ENCODE peak calls at places on chromosomes 12 and 14, in ten cellular contexts. I is adipocyte; A is stimulated activated CD4-positive, alpha-beta T cell treated with anti-CD3 and anti-CD28 coated beads, Interleukin-12 subunit alpha, Interleukin-12 subunit beta, amount 100 ng/mL, for 4 hours; J is upper lobe of right lung; M is sciatic nerve; U is H4; X is CD8-positive, alpha-beta T cell; H is NCI-H1436; L is IMR-90; K is fibroblast of gingiva. E is an unnamed sample.

GRCh38 chr14:105165761-105166485 is 2.7 kb downstream of the JAG2 start:
- DNase-seq in X (no peak), H (no peak), A (no peak), K (no peak), M (no peak), J (no peak), L (no peak), U (no peak), I (no peak), E (no peak)

GRCh38 chr12:5808956-5809355 is 136.1 kb downstream of the ANO2 start:
- DNase-seq in H (no peak), K (no peak), L (peak), M (no peak), X (no peak), J (no peak), I (peak), U (peak), A (no peak), E (no peak)

GRCh38 chr14:24052656-24053547 is 1.1 kb downstream of the CARMIL3 start:
- DNase-seq in U (no peak), L (no peak), K (no peak), I (no peak), J (no peak), H (no peak), X (peak), M (peak), A (peak), E (peak)

GRCh38 chr12:19916193-19916498 is 452.2 kb upstream of the PDE3A start:
- DNase-seq in U (no peak), M (no peak), I (no peak), L (no peak), A (no peak), H (no peak), J (no peak), K (no peak), X (no peak), E (no peak)

GRCh38 chr12:22543246-22544037 is 900 bp downstream of the C2CD5 start:
- DNase-seq in J (peak), I (peak), A (peak), M (peak), K (peak), X (peak), L (peak), H (peak), U (peak), E (peak)

GRCh38 chr14:67586302-67586701 is 13.8 kb downstream of the PIGH start:
- DNase-seq in M (no peak), A (no peak), I (no peak), X (no peak), K (no peak), J (no peak), U (no peak), L (no peak), H (no peak), E (no peak)

GRCh38 chr12:121939190-121939589 is 20.8 kb downstream of the CFAP251 start:
- DNase-seq in I (no peak), J (no peak), A (no peak), H (no peak), K (no peak), M (no peak), U (no peak), X (no peak), L (no peak), E (no peak)

GRCh38 chr14:95619785-95620417 is 66.3 kb upstream of the TCL1B start:
- DNase-seq in H (peak), U (no peak), A (no peak), L (no peak), M (no peak), I (no peak), K (no peak), X (no peak), J (no peak), E (no peak)

GRCh38 chr12:113461666-113462065 is 10.0 kb downstream of the LHX5 start:
- DNase-seq in U (peak), A (no peak), H (no peak), M (no peak), J (no peak), X (no peak), L (no peak), I (peak), K (no peak), E (no peak)

GRCh38 chr12:122793685-122794106 is 19.3 kb downstream of the CCDC62 start:
- DNase-seq in X (no peak), I (peak), M (no peak), L (peak), H (peak), J (no peak), A (no peak), U (peak), K (peak), E (no peak)

GRCh38 chr14:105086833-105087307 is 21.6 kb upstream of the GPR132 start:
- DNase-seq in H (peak), K (peak), M (peak), U (peak), L (peak), X (peak), I (peak), A (peak), J (peak), E (peak)

E was measured in stimulated activated CD8-positive, alpha-beta memory T cell treated with anti-CD3 and anti-CD28 coated beads, Interleukin-7, amount 100 ng/mL, for 4 hours.